ENCODE peak calls at places on chromosomes 16 and 17, in ten cellular contexts. One of them, this sample, is unnamed.

GRCh38 chr16:86363057-86363490 is 147.3 kb upstream of the FOXF1 start:
- DNase-seq in nephron progenitor cell: no peak
- DNase-seq in CD4-positive, alpha-beta T cell: no peak
- DNase-seq in SK-MEL-5: no peak
- DNase-seq in HT1080: peak; percentile 86
- DNase-seq in activated naive CD4-positive, alpha-beta T cell treated with anti-CD3 and anti-CD28 coated beads, Interleukin-2, amount 50 U/mL, for 16 hours: no peak
- DNase-seq in DMS 273 treated with DMSO at 0.1 percent for 48 hours: no peak
- DNase-seq in SW 1271: no peak
- DNase-seq in NCI-H1417 treated with DMSO at 0.1 percent for 48 hours: no peak
- DNase-seq in posterior cingulate gyrus: no peak
- DNase-seq in this sample: no peak

GRCh38 chr16:85569615-85570212 is 43.4 kb upstream of the GSE1 start:
- DNase-seq in nephron progenitor cell: no peak
- DNase-seq in CD4-positive, alpha-beta T cell: no peak
- DNase-seq in SK-MEL-5: peak; percentile 56
- DNase-seq in HT1080: peak; percentile 73
- DNase-seq in activated naive CD4-positive, alpha-beta T cell treated with anti-CD3 and anti-CD28 coated beads, Interleukin-2, amount 50 U/mL, for 16 hours: no peak
- DNase-seq in DMS 273 treated with DMSO at 0.1 percent for 48 hours: no peak
- DNase-seq in SW 1271: no peak
- DNase-seq in NCI-H1417 treated with DMSO at 0.1 percent for 48 hours: peak; percentile 30
- DNase-seq in posterior cingulate gyrus: no peak
- DNase-seq in this sample: no peak

GRCh38 chr16:81266680-81267095 is 28.2 kb downstream of the BCO1 start:
- DNase-seq in nephron progenitor cell: no peak
- DNase-seq in CD4-positive, alpha-beta T cell: no peak
- DNase-seq in SK-MEL-5: no peak
- DNase-seq in HT1080: peak; percentile 49
- DNase-seq in activated naive CD4-positive, alpha-beta T cell treated with anti-CD3 and anti-CD28 coated beads, Interleukin-2, amount 50 U/mL, for 16 hours: no peak
- DNase-seq in DMS 273 treated with DMSO at 0.1 percent for 48 hours: no peak
- DNase-seq in SW 1271: no peak
- DNase-seq in NCI-H1417 treated with DMSO at 0.1 percent for 48 hours: no peak
- DNase-seq in posterior cingulate gyrus: no peak
- DNase-seq in this sample: no peak

GRCh38 chr17:65594585-65594940 is 33.1 kb upstream of the AXIN2 start:
- DNase-seq in nephron progenitor cell: peak; percentile 15
- DNase-seq in CD4-positive, alpha-beta T cell: no peak
- DNase-seq in SK-MEL-5: no peak
- DNase-seq in HT1080: no peak
- DNase-seq in activated naive CD4-positive, alpha-beta T cell treated with anti-CD3 and anti-CD28 coated beads, Interleukin-2, amount 50 U/mL, for 16 hours: no peak
- DNase-seq in DMS 273 treated with DMSO at 0.1 percent for 48 hours: peak; percentile 31
- DNase-seq in SW 1271: no peak
- DNase-seq in NCI-H1417 treated with DMSO at 0.1 percent for 48 hours: no peak
- DNase-seq in posterior cingulate gyrus: peak; percentile 63
- DNase-seq in this sample: no peak

GRCh38 chr17:78788451-78788850 is 6.4 kb upstream of the CYTH1 start:
- DNase-seq in nephron progenitor cell: no peak
- DNase-seq in CD4-positive, alpha-beta T cell: no peak
- DNase-seq in SK-MEL-5: no peak
- DNase-seq in HT1080: no peak
- DNase-seq in activated naive CD4-positive, alpha-beta T cell treated with anti-CD3 and anti-CD28 coated beads, Interleukin-2, amount 50 U/mL, for 16 hours: no peak
- DNase-seq in DMS 273 treated with DMSO at 0.1 percent for 48 hours: no peak
- DNase-seq in SW 1271: no peak
- DNase-seq in NCI-H1417 treated with DMSO at 0.1 percent for 48 hours: no peak
- DNase-seq in posterior cingulate gyrus: peak; percentile 45
- DNase-seq in this sample: no peak

GRCh38 chr17:14308636-14308964 is 7.7 kb downstream of the HS3ST3B1 start:
- DNase-seq in nephron progenitor cell: no peak
- DNase-seq in CD4-positive, alpha-beta T cell: no peak
- DNase-seq in SK-MEL-5: no peak
- DNase-seq in HT1080: no peak
- DNase-seq in activated naive CD4-positive, alpha-beta T cell treated with anti-CD3 and anti-CD28 coated beads, Interleukin-2, amount 50 U/mL, for 16 hours: no peak
- DNase-seq in DMS 273 treated with DMSO at 0.1 percent for 48 hours: no peak
- DNase-seq in SW 1271: no peak
- DNase-seq in NCI-H1417 treated with DMSO at 0.1 percent for 48 hours: no peak
- DNase-seq in posterior cingulate gyrus: no peak
- DNase-seq in this sample: no peak

GRCh38 chr16:71230122-71230845 is at the start of gene HYDIN:
- DNase-seq in nephron progenitor cell: peak; percentile 94
- DNase-seq in CD4-positive, alpha-beta T cell: no peak
- DNase-seq in SK-MEL-5: peak; percentile 66
- DNase-seq in HT1080: peak; percentile 58
- DNase-seq in activated naive CD4-positive, alpha-beta T cell treated with anti-CD3 and anti-CD28 coated beads, Interleukin-2, amount 50 U/mL, for 16 hours: no peak
- DNase-seq in DMS 273 treated with DMSO at 0.1 percent for 48 hours: peak; percentile 72
- DNase-seq in SW 1271: no peak
- DNase-seq in NCI-H1417 treated with DMSO at 0.1 percent for 48 hours: peak; percentile 38
- DNase-seq in posterior cingulate gyrus: peak; percentile 96
- DNase-seq in this sample: no peak

GRCh38 chr17:72056727-72057290 is 64.0 kb upstream of the SOX9 start:
- DNase-seq in nephron progenitor cell: no peak
- DNase-seq in CD4-positive, alpha-beta T cell: no peak
- DNase-seq in SK-MEL-5: peak; percentile 50
- DNase-seq in HT1080: no peak
- DNase-seq in activated naive CD4-positive, alpha-beta T cell treated with anti-CD3 and anti-CD28 coated beads, Interleukin-2, amount 50 U/mL, for 16 hours: no peak
- DNase-seq in DMS 273 treated with DMSO at 0.1 percent for 48 hours: no peak
- DNase-seq in SW 1271: no peak
- DNase-seq in NCI-H1417 treated with DMSO at 0.1 percent for 48 hours: no peak
- DNase-seq in posterior cingulate gyrus: no peak
- DNase-seq in this sample: no peak

GRCh38 chr17:73749337-73749807 is 105.1 kb upstream of the SDK2 start:
- DNase-seq in nephron progenitor cell: no peak
- DNase-seq in CD4-positive, alpha-beta T cell: no peak
- DNase-seq in SK-MEL-5: no peak
- DNase-seq in HT1080: peak; percentile 16
- DNase-seq in activated naive CD4-positive, alpha-beta T cell treated with anti-CD3 and anti-CD28 coated beads, Interleukin-2, amount 50 U/mL, for 16 hours: no peak
- DNase-seq in DMS 273 treated with DMSO at 0.1 percent for 48 hours: no peak
- DNase-seq in SW 1271: no peak
- DNase-seq in NCI-H1417 treated with DMSO at 0.1 percent for 48 hours: no peak
- DNase-seq in posterior cingulate gyrus: no peak
- DNase-seq in this sample: no peak

GRCh38 chr17:35630530-35631148 is 43.5 kb downstream of the AP2B1 start:
- DNase-seq in nephron progenitor cell: no peak
- DNase-seq in CD4-positive, alpha-beta T cell: no peak
- DNase-seq in SK-MEL-5: peak; percentile 28
- DNase-seq in HT1080: peak; percentile 93
- DNase-seq in activated naive CD4-positive, alpha-beta T cell treated with anti-CD3 and anti-CD28 coated beads, Interleukin-2, amount 50 U/mL, for 16 hours: no peak
- DNase-seq in DMS 273 treated with DMSO at 0.1 percent for 48 hours: no peak
- DNase-seq in SW 1271: peak; percentile 74
- DNase-seq in NCI-H1417 treated with DMSO at 0.1 percent for 48 hours: no peak
- DNase-seq in posterior cingulate gyrus: no peak
- DNase-seq in this sample: peak; percentile 65

GRCh38 chr16:57155702-57156350 is 30.0 kb downstream of the PSME3IP1 start:
- DNase-seq in nephron progenitor cell: no peak
- DNase-seq in CD4-positive, alpha-beta T cell: no peak
- DNase-seq in SK-MEL-5: no peak
- DNase-seq in HT1080: no peak
- DNase-seq in activated naive CD4-positive, alpha-beta T cell treated with anti-CD3 and anti-CD28 coated beads, Interleukin-2, amount 50 U/mL, for 16 hours: no peak
- DNase-seq in DMS 273 treated with DMSO at 0.1 percent for 48 hours: no peak
- DNase-seq in SW 1271: no peak
- DNase-seq in NCI-H1417 treated with DMSO at 0.1 percent for 48 hours: no peak
- DNase-seq in posterior cingulate gyrus: no peak
- DNase-seq in this sample: no peak

GRCh38 chr16:88686062-88686438 is 257 bp downstream of the SNAI3 start:
- DNase-seq in nephron progenitor cell: no peak
- DNase-seq in CD4-positive, alpha-beta T cell: peak; percentile 37
- DNase-seq in SK-MEL-5: no peak
- DNase-seq in HT1080: no peak
- DNase-seq in activated naive CD4-positive, alpha-beta T cell treated with anti-CD3 and anti-CD28 coated beads, Interleukin-2, amount 50 U/mL, for 16 hours: peak; percentile 53
- DNase-seq in DMS 273 treated with DMSO at 0.1 percent for 48 hours: no peak
- DNase-seq in SW 1271: no peak
- DNase-seq in NCI-H1417 treated with DMSO at 0.1 percent for 48 hours: no peak
- DNase-seq in posterior cingulate gyrus: no peak
- DNase-seq in this sample: no peak

GRCh38 chr17:75476752-75477492 is 20.5 kb downstream of the TMEM94 start:
- DNase-seq in nephron progenitor cell: no peak
- DNase-seq in CD4-positive, alpha-beta T cell: no peak
- DNase-seq in SK-MEL-5: no peak
- DNase-seq in HT1080: no peak
- DNase-seq in activated naive CD4-positive, alpha-beta T cell treated with anti-CD3 and anti-CD28 coated beads, Interleukin-2, amount 50 U/mL, for 16 hours: no peak
- DNase-seq in DMS 273 treated with DMSO at 0.1 percent for 48 hours: no peak
- DNase-seq in SW 1271: no peak
- DNase-seq in NCI-H1417 treated with DMSO at 0.1 percent for 48 hours: no peak
- DNase-seq in posterior cingulate gyrus: peak; percentile 76
- DNase-seq in this sample: no peak

GRCh38 chr16:21233045-21233520 is 416 bp upstream of the ANKS4B start:
- DNase-seq in nephron progenitor cell: no peak
- DNase-seq in CD4-positive, alpha-beta T cell: no peak
- DNase-seq in SK-MEL-5: no peak
- DNase-seq in HT1080: no peak
- DNase-seq in activated naive CD4-positive, alpha-beta T cell treated with anti-CD3 and anti-CD28 coated beads, Interleukin-2, amount 50 U/mL, for 16 hours: no peak
- DNase-seq in DMS 273 treated with DMSO at 0.1 percent for 48 hours: no peak
- DNase-seq in SW 1271: no peak
- DNase-seq in NCI-H1417 treated with DMSO at 0.1 percent for 48 hours: no peak
- DNase-seq in posterior cingulate gyrus: no peak
- DNase-seq in this sample: no peak

GRCh38 chr16:88526906-88527185 is 43.4 kb upstream of the ZC3H18 start:
- DNase-seq in nephron progenitor cell: no peak
- DNase-seq in CD4-positive, alpha-beta T cell: no peak
- DNase-seq in SK-MEL-5: no peak
- DNase-seq in HT1080: no peak
- DNase-seq in activated naive CD4-positive, alpha-beta T cell treated with anti-CD3 and anti-CD28 coated beads, Interleukin-2, amount 50 U/mL, for 16 hours: no peak
- DNase-seq in DMS 273 treated with DMSO at 0.1 percent for 48 hours: no peak
- DNase-seq in SW 1271: no peak
- DNase-seq in NCI-H1417 treated with DMSO at 0.1 percent for 48 hours: no peak
- DNase-seq in posterior cingulate gyrus: no peak
- DNase-seq in this sample: no peak

GRCh38 chr16:3274490-3274889 is 8.8 kb upstream of the ZNF263 start:
- DNase-seq in nephron progenitor cell: no peak
- DNase-seq in CD4-positive, alpha-beta T cell: no peak
- DNase-seq in SK-MEL-5: peak; percentile 23
- DNase-seq in HT1080: peak; percentile 54
- DNase-seq in activated naive CD4-positive, alpha-beta T cell treated with anti-CD3 and anti-CD28 coated beads, Interleukin-2, amount 50 U/mL, for 16 hours: no peak
- DNase-seq in DMS 273 treated with DMSO at 0.1 percent for 48 hours: peak; percentile 6
- DNase-seq in SW 1271: no peak
- DNase-seq in NCI-H1417 treated with DMSO at 0.1 percent for 48 hours: no peak
- DNase-seq in posterior cingulate gyrus: no peak
- DNase-seq in this sample: no peak

GRCh38 chr17:42845918-42846593 is 1.7 kb downstream of the AOC2 start:
- DNase-seq in nephron progenitor cell: no peak
- DNase-seq in CD4-positive, alpha-beta T cell: no peak
- DNase-seq in SK-MEL-5: no peak
- DNase-seq in HT1080: peak; percentile 34
- DNase-seq in activated naive CD4-positive, alpha-beta T cell treated with anti-CD3 and anti-CD28 coated beads, Interleukin-2, amount 50 U/mL, for 16 hours: no peak
- DNase-seq in DMS 273 treated with DMSO at 0.1 percent for 48 hours: no peak
- DNase-seq in SW 1271: no peak
- DNase-seq in NCI-H1417 treated with DMSO at 0.1 percent for 48 hours: no peak
- DNase-seq in posterior cingulate gyrus: no peak
- DNase-seq in this sample: no peak

This sample was measured in COLO829.